ENCODE peak calls at places on chromosomes 4 and X, in four cellular contexts. One of them, this sample, is unnamed.

GRCh38 chrX:34491126-34491525 is 166.0 kb downstream of the TMEM47 start:
- DNase-seq in psoas muscle: no peak
- DNase-seq in right lobe of liver: no peak
- DNase-seq in GM12864: no peak
- DNase-seq in this sample: no peak

GRCh38 chrX:141642979-141643378 is 53.5 kb downstream of the SPANXA2 start:
- DNase-seq in GM12864: no peak
- DNase-seq in right lobe of liver: no peak
- DNase-seq in psoas muscle: no peak
- DNase-seq in this sample: no peak

GRCh38 chr4:16897991-16898827 is at the start of gene LDB2:
- DNase-seq in right lobe of liver: peak
- DNase-seq in GM12864: no peak
- DNase-seq in psoas muscle: peak
- DNase-seq in this sample: no peak

GRCh38 chr4:189124149-189124758 is 816.4 kb upstream of the FRG1 start:
- DNase-seq in GM12864: no peak
- DNase-seq in right lobe of liver: no peak
- DNase-seq in psoas muscle: no peak
- DNase-seq in this sample: no peak

GRCh38 chr4:9969526-9970398 is 51.5 kb downstream of the SLC2A9 start:
- DNase-seq in right lobe of liver: no peak
- DNase-seq in psoas muscle: no peak
- DNase-seq in GM12864: no peak
- DNase-seq in this sample: no peak

GRCh38 chr4:39730067-39730466 is 32.1 kb downstream of the UBE2K start:
- DNase-seq in psoas muscle: no peak
- DNase-seq in GM12864: no peak
- DNase-seq in right lobe of liver: no peak
- DNase-seq in this sample: no peak

GRCh38 chr4:8050555-8051206 is 107.9 kb downstream of the ABLIM2 start:
- DNase-seq in psoas muscle: peak
- DNase-seq in right lobe of liver: peak
- DNase-seq in GM12864: no peak
- DNase-seq in this sample: no peak

GRCh38 chr4:23923141-23923540 is 33.3 kb upstream of the PPARGC1A start:
- DNase-seq in right lobe of liver: no peak
- DNase-seq in psoas muscle: no peak
- DNase-seq in GM12864: no peak
- DNase-seq in this sample: no peak

GRCh38 chr4:120691106-120691505 is 231.4 kb downstream of the PRDM5 start:
- DNase-seq in psoas muscle: no peak
- DNase-seq in right lobe of liver: no peak
- DNase-seq in GM12864: no peak
- DNase-seq in this sample: no peak

GRCh38 chr4:84583871-84584373 is 995 bp downstream of the CDS1 start:
- DNase-seq in GM12864: no peak
- DNase-seq in psoas muscle: no peak
- DNase-seq in right lobe of liver: no peak
- DNase-seq in this sample: no peak

GRCh38 chrX:150841466-150842197 is 56.8 kb downstream of the CD99L2 start:
- DNase-seq in GM12864: no peak
- DNase-seq in psoas muscle: no peak
- DNase-seq in right lobe of liver: no peak
- DNase-seq in this sample: no peak

GRCh38 chrX:151871244-151871643 is 41.4 kb upstream of the MAGEA4 start:
- DNase-seq in GM12864: no peak
- DNase-seq in psoas muscle: no peak
- DNase-seq in right lobe of liver: no peak
- DNase-seq in this sample: no peak

GRCh38 chrX:140764401-140764919 is 54.9 kb downstream of the LINC00632 start:
- DNase-seq in psoas muscle: peak
- DNase-seq in right lobe of liver: peak
- DNase-seq in GM12864: no peak
- DNase-seq in this sample: no peak

GRCh38 chrX:43386872-43387271 is 269.2 kb upstream of the MAOA start:
- DNase-seq in right lobe of liver: no peak
- DNase-seq in psoas muscle: no peak
- DNase-seq in GM12864: no peak
- DNase-seq in this sample: no peak

GRCh38 chrX:19650996-19651395 is 135.7 kb upstream of the MAP3K15 start:
- DNase-seq in GM12864: no peak
- DNase-seq in right lobe of liver: no peak
- DNase-seq in psoas muscle: no peak
- DNase-seq in this sample: no peak

GRCh38 chr4:145939856-145940255 is 1.2 kb upstream of the ZNF827 start:
- DNase-seq in GM12864: no peak
- DNase-seq in psoas muscle: no peak
- DNase-seq in right lobe of liver: no peak
- DNase-seq in this sample: no peak

GRCh38 chrX:101658661-101659477 is 781 bp downstream of the ARMCX2 start:
- DNase-seq in GM12864: no peak
- DNase-seq in right lobe of liver: peak
- DNase-seq in psoas muscle: peak
- DNase-seq in this sample: peak

GRCh38 chr4:147944264-147944663 is 212.4 kb downstream of the ARHGAP10 start:
- DNase-seq in right lobe of liver: no peak
- DNase-seq in psoas muscle: no peak
- DNase-seq in GM12864: no peak
- DNase-seq in this sample: peak

GRCh38 chr4:158020734-158021346 is 152.0 kb downstream of the GASK1B start:
- DNase-seq in psoas muscle: no peak
- DNase-seq in GM12864: no peak
- DNase-seq in right lobe of liver: no peak
- DNase-seq in this sample: no peak

GRCh38 chr4:113355550-113356371 is 306.3 kb downstream of the ANK2 start:
- DNase-seq in GM12864: peak
- DNase-seq in psoas muscle: no peak
- DNase-seq in right lobe of liver: peak
- DNase-seq in this sample: peak

GRCh38 chrX:20530319-20530979 is 263.7 kb upstream of the RPS6KA3 start:
- DNase-seq in GM12864: no peak
- DNase-seq in psoas muscle: no peak
- DNase-seq in right lobe of liver: peak
- DNase-seq in this sample: no peak

GRCh38 chr4:8165374-8165896 is 6.8 kb upstream of the ABLIM2 start:
- DNase-seq in right lobe of liver: no peak
- DNase-seq in GM12864: no peak
- DNase-seq in psoas muscle: peak
- DNase-seq in this sample: no peak

GRCh38 chr4:3766207-3766790 is at the start of gene ADRA2C:
- DNase-seq in right lobe of liver: no peak
- DNase-seq in psoas muscle: peak
- DNase-seq in GM12864: no peak
- DNase-seq in this sample: no peak

GRCh38 chr4:3767569-3768288 is 1.5 kb downstream of the ADRA2C start:
- DNase-seq in GM12864: no peak
- DNase-seq in right lobe of liver: peak
- DNase-seq in psoas muscle: no peak
- DNase-seq in this sample: no peak

GRCh38 chr4:3766791-3767561 is 791 bp downstream of the ADRA2C start:
- DNase-seq in psoas muscle: no peak
- DNase-seq in right lobe of liver: no peak
- DNase-seq in GM12864: no peak
- DNase-seq in this sample: no peak

GRCh38 chr4:3762753-3763511 is 3.3 kb upstream of the ADRA2C start:
- DNase-seq in right lobe of liver: no peak
- DNase-seq in psoas muscle: no peak
- DNase-seq in GM12864: no peak
- DNase-seq in this sample: no peak

DNA sequence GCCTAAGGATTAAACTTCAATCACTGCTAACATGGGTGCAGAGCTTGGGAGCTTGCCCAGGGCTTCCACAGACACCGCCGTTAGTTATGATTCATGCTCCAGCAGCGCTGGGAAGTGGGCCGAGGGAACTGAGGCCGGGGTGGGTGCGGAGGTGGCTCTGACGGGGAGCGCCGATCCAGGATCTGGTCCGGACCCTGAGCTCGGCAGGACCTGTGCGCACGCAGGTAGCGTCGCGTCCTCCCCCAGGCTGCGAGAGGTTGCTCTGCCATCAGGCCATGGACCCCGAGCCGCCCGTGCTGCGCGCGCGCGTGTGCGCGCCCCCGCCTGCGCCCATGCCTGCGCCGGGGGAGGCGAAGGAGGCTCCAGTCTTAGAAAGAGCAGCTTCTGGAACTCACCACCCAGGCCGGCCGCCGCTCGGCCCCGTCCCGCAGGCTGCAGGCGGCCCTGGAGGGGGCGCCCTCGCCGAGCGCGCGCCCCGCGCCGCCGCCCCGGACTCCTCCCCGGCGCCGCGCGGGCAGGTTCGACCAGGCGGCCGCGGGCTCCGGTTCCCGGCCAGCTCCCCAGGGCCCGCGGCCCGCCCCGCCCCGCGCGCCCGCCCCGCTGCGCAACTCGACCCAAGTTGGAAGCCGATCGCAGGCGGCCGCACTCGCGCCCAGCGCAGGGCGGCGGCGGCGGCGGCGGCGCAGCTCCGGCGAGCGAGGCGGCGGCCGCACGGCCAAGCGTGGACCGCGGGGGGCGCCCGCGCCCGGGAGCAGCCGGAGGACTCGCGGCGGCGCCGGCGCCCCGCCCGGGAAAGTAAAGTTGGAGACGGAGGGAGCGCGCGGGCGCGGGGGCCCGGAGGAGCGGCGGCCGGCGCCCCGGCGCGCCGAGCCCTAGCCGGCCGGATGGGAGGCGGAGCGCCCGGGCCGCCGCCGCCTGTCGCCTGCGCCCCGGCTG is 646 bp upstream of the ADRA2C start:
- DNase-seq in GM12864: no peak
- DNase-seq in psoas muscle: peak
- DNase-seq in right lobe of liver: peak
- DNase-seq in this sample: no peak
- TF ChIP-seq CTCF in GM12864: no peak
- TF ChIP-seq CTCF in psoas muscle: peak
- TF ChIP-seq CTCF in right lobe of liver: peak
- TF ChIP-seq CTCF in this sample: no peak

GRCh38 chrX:11386001-11386523 is 92.8 kb downstream of the AMELX start:
- DNase-seq in right lobe of liver: no peak
- DNase-seq in GM12864: no peak
- DNase-seq in psoas muscle: peak
- DNase-seq in this sample: no peak

GRCh38 chrX:11382935-11383334 is 89.7 kb downstream of the AMELX start:
- DNase-seq in right lobe of liver: no peak
- DNase-seq in psoas muscle: no peak
- DNase-seq in GM12864: no peak
- DNase-seq in this sample: no peak

GRCh38 chrX:11376163-11376562 is 83.0 kb downstream of the AMELX start:
- DNase-seq in GM12864: no peak
- DNase-seq in right lobe of liver: no peak
- DNase-seq in psoas muscle: no peak
- DNase-seq in this sample: no peak

GRCh38 chrX:11380187-11380586 is 87.0 kb downstream of the AMELX start:
- DNase-seq in right lobe of liver: no peak
- DNase-seq in psoas muscle: no peak
- DNase-seq in GM12864: no peak
- DNase-seq in this sample: no peak

DNA sequence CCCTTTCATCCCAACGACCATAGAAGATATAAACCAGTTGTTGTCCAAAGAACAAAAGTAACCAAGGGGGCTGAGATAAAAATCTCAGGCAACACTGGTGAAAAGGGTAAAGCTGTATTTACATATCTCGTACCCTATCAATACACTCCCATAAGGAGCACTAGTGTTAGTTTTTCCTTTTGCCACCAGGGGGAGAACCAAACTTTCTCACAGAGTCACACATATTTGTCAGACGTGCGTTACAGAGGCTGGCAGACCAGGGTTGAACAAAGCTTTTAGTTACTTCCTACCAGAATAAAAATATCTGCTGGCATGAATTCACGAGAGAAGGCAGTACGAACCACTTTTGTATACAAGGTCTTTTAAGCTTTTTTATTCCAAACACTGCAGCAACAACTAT is 88.3 kb downstream of the AMELX start:
- DNase-seq in GM12864: peak
- DNase-seq in right lobe of liver: no peak
- DNase-seq in psoas muscle: no peak
- DNase-seq in this sample: peak
- H3K4me3 ChIP-seq in GM12864: no peak
- H3K4me3 ChIP-seq in right lobe of liver: no peak
- H3K4me3 ChIP-seq in psoas muscle: no peak
- H3K4me3 ChIP-seq in this sample: no peak

DNA sequence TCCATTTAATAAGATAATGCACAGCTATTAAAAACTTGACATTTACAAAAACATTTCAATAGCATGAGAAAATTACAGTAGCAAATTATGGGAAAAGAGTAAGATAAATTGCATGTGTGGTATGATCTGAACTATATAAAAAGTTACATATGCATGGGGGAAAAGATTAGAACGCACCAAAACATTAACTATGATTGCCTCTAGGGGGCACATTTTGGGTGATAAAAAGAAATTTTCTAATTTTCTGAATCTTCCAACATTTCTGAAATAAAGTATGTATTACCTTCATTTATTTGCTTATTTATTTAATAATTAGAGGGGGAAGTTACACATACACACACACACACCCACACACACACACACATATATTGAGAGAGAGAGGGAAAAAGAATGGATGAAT is 19.6 kb upstream of the KDM5C start:
- DNase-seq in right lobe of liver: no peak
- DNase-seq in GM12864: no peak
- DNase-seq in psoas muscle: no peak
- DNase-seq in this sample: no peak
- TF ChIP-seq CTCF in right lobe of liver: no peak
- TF ChIP-seq CTCF in GM12864: no peak
- TF ChIP-seq CTCF in psoas muscle: peak
- TF ChIP-seq CTCF in this sample: peak

GRCh38 chr4:131650951-131651350 is 1498.1 kb upstream of the PCDH10 start:
- DNase-seq in psoas muscle: no peak
- DNase-seq in GM12864: no peak
- DNase-seq in right lobe of liver: no peak
- DNase-seq in this sample: no peak
- H3K4me3 ChIP-seq in psoas muscle: no peak
- H3K4me3 ChIP-seq in GM12864: no peak
- H3K4me3 ChIP-seq in right lobe of liver: no peak
- H3K4me3 ChIP-seq in this sample: no peak

DNA sequence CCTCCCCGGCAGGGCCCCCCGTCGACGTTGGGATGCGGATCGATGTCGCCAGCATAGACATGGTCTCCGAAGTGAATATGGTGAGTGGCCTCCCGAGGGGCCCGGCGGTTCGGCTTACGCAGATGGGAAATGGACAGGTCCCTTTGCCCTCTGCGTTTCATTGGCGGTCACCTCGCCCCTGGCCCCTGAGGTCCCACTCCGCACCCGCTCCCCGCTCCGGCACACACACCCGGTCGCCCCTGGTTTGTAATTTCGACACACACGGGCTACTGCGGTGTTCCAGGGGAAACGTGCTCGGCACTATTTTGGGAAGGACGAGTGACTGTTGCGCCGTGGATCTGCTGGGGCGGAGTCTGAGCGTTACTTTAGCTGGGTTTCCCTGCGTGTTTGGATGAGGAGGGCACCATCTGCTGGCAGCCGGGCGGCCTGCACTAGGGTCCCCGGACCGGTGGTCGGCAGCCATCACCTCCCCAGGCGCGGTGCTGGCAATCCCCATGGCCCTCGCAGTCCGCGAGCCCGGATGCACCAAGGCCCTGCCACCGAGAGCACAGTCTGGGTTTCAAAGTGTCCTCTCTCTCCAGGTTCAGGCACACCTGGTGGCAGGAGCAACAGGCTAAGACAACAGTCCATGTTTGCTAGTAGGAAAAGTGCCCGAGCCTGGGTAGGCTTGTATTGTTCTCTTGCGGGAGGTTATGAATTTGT is 1.2 kb downstream of the GABRB1 start:
- DNase-seq in GM12864: no peak
- DNase-seq in psoas muscle: no peak
- DNase-seq in right lobe of liver: peak
- DNase-seq in this sample: peak
- TF ChIP-seq CTCF in GM12864: peak
- TF ChIP-seq CTCF in psoas muscle: no peak
- TF ChIP-seq CTCF in right lobe of liver: peak
- TF ChIP-seq CTCF in this sample: peak

This sample was measured in GM06990.